ENCODE peak calls at places on chromosomes 12 and 14, in seven cellular contexts. A, I, N, Z, P, E and H are unnamed samples.

GRCh38 chr12:19435831-19436497 is 3.3 kb upstream of the AEBP2 start:
- DNase-seq in A (no peak), I (no peak), N (no peak), Z (no peak), P (no peak), E (no peak), H (no peak)

GRCh38 chr14:51547260-51547659 is 104.5 kb upstream of the FRMD6 start:
- DNase-seq in A (peak), I (peak), N (peak), Z (no peak), P (no peak), E (peak), H (peak)

GRCh38 chr12:52033506-52034258 is 17.6 kb upstream of the NR4A1 start:
- DNase-seq in A (no peak), I (no peak), N (no peak), Z (no peak), P (peak), E (no peak), H (no peak)

GRCh38 chr12:114685320-114685781 is 1.4 kb upstream of the TBX3 start:
- DNase-seq in A (no peak), I (no peak), N (no peak), Z (no peak), P (no peak), E (no peak), H (no peak)

GRCh38 chr14:54338696-54339317 is 58.0 kb upstream of the CDKN3 start:
- DNase-seq in A (peak), I (peak), N (peak), Z (no peak), P (no peak), E (peak), H (peak)

GRCh38 chr12:130747867-130748740 is 32.0 kb upstream of the RIMBP2 start:
- DNase-seq in A (peak), I (peak), N (peak), Z (peak), P (peak), E (peak), H (peak)

GRCh38 chr14:58626441-58626840 is 11.3 kb upstream of the DACT1 start:
- DNase-seq in A (peak), I (no peak), N (no peak), Z (no peak), P (no peak), E (peak), H (no peak)

GRCh38 chr14:104423715-104424405 is 155.7 kb upstream of the C14orf180 start:
- DNase-seq in A (no peak), I (no peak), N (peak), Z (no peak), P (no peak), E (no peak), H (no peak)

GRCh38 chr12:126663304-126664094 is 1598.3 kb downstream of the AACS start:
- DNase-seq in A (no peak), I (no peak), N (peak), Z (no peak), P (no peak), E (peak), H (peak)

GRCh38 chr14:85071447-85071846 is 458.5 kb upstream of the FLRT2 start:
- DNase-seq in A (no peak), I (no peak), N (no peak), Z (no peak), P (no peak), E (no peak), H (no peak)

GRCh38 chr12:11553871-11554533 is 95.5 kb upstream of the ETV6 start:
- DNase-seq in A (peak), I (peak), N (peak), Z (no peak), P (no peak), E (peak), H (peak)